ENCODE peak calls at places on chromosomes 2 and 18, in six cellular contexts. One of them, this sample, is unnamed.

GRCh38 chr2:82139979-82140611 is 1835.5 kb upstream of the LRRTM1 start:
- DNase-seq in Calu3: peak
- DNase-seq in GOT3: no peak
- DNase-seq in NB4: no peak
- DNase-seq in NCI-H1105: no peak
- DNase-seq in nucleus accumbens: no peak
- DNase-seq in this sample: no peak

GRCh38 chr18:55269632-55270031 is 310.4 kb upstream of the CCDC68 start:
- DNase-seq in Calu3: no peak
- DNase-seq in GOT3: no peak
- DNase-seq in NB4: no peak
- DNase-seq in NCI-H1105: no peak
- DNase-seq in nucleus accumbens: no peak
- DNase-seq in this sample: no peak

GRCh38 chr2:103361712-103362111 is 599.9 kb downstream of the TMEM182 start:
- DNase-seq in Calu3: no peak
- DNase-seq in GOT3: no peak
- DNase-seq in NB4: no peak
- DNase-seq in NCI-H1105: no peak
- DNase-seq in nucleus accumbens: no peak
- DNase-seq in this sample: no peak

GRCh38 chr2:124908411-124908810 is 883.3 kb downstream of the CNTNAP5 start:
- DNase-seq in Calu3: no peak
- DNase-seq in GOT3: no peak
- DNase-seq in NB4: no peak
- DNase-seq in NCI-H1105: no peak
- DNase-seq in nucleus accumbens: no peak
- DNase-seq in this sample: no peak

GRCh38 chr2:190655113-190655512 is 6.2 kb downstream of the NAB1 start:
- DNase-seq in Calu3: no peak
- DNase-seq in GOT3: no peak
- DNase-seq in NB4: no peak
- DNase-seq in NCI-H1105: peak
- DNase-seq in nucleus accumbens: no peak
- DNase-seq in this sample: no peak

GRCh38 chr2:17190527-17190926 is 327.7 kb downstream of the RAD51AP2 start:
- DNase-seq in Calu3: no peak
- DNase-seq in GOT3: no peak
- DNase-seq in NB4: peak
- DNase-seq in NCI-H1105: no peak
- DNase-seq in nucleus accumbens: no peak
- DNase-seq in this sample: no peak

GRCh38 chr2:26942543-26943295 is 27.7 kb upstream of the MAPRE3 start:
- DNase-seq in Calu3: peak
- DNase-seq in GOT3: no peak
- DNase-seq in NB4: peak
- DNase-seq in NCI-H1105: no peak
- DNase-seq in nucleus accumbens: peak
- DNase-seq in this sample: peak

GRCh38 chr2:63500398-63500797 is 87.9 kb downstream of the WDPCP start:
- DNase-seq in Calu3: no peak
- DNase-seq in GOT3: no peak
- DNase-seq in NB4: no peak
- DNase-seq in NCI-H1105: no peak
- DNase-seq in nucleus accumbens: no peak
- DNase-seq in this sample: no peak

GRCh38 chr2:5392658-5393057 is 299.5 kb upstream of the SOX11 start:
- DNase-seq in Calu3: no peak
- DNase-seq in GOT3: no peak
- DNase-seq in NB4: peak
- DNase-seq in NCI-H1105: no peak
- DNase-seq in nucleus accumbens: no peak
- DNase-seq in this sample: no peak

GRCh38 chr2:238743243-238744068 is 104.4 kb upstream of the TWIST2 start:
- DNase-seq in Calu3: no peak
- DNase-seq in GOT3: no peak
- DNase-seq in NB4: peak
- DNase-seq in NCI-H1105: no peak
- DNase-seq in nucleus accumbens: no peak
- DNase-seq in this sample: no peak

GRCh38 chr2:199977984-199978415 is 22.6 kb downstream of the MAIP1 start:
- DNase-seq in Calu3: peak
- DNase-seq in GOT3: peak
- DNase-seq in NB4: peak
- DNase-seq in NCI-H1105: no peak
- DNase-seq in nucleus accumbens: no peak
- DNase-seq in this sample: no peak

GRCh38 chr2:136424112-136424511 is 306.2 kb upstream of the CXCR4 start:
- DNase-seq in Calu3: no peak
- DNase-seq in GOT3: no peak
- DNase-seq in NB4: no peak
- DNase-seq in NCI-H1105: no peak
- DNase-seq in nucleus accumbens: no peak
- DNase-seq in this sample: peak

GRCh38 chr2:104851236-104852160 is 2.4 kb upstream of the POU3F3 start:
- DNase-seq in Calu3: no peak
- DNase-seq in GOT3: no peak
- DNase-seq in NB4: no peak
- DNase-seq in NCI-H1105: peak
- DNase-seq in nucleus accumbens: no peak
- DNase-seq in this sample: no peak

GRCh38 chr2:98927059-98927458 is 9.0 kb downstream of the CRACDL start:
- DNase-seq in Calu3: no peak
- DNase-seq in GOT3: no peak
- DNase-seq in NB4: no peak
- DNase-seq in NCI-H1105: no peak
- DNase-seq in nucleus accumbens: no peak
- DNase-seq in this sample: no peak

GRCh38 chr18:23573948-23574431 is 12.3 kb downstream of the NPC1 start:
- DNase-seq in Calu3: no peak
- DNase-seq in GOT3: no peak
- DNase-seq in NB4: no peak
- DNase-seq in NCI-H1105: no peak
- DNase-seq in nucleus accumbens: no peak
- DNase-seq in this sample: peak

GRCh38 chr18:35171315-35171987 is 69.4 kb upstream of the ZNF397 start:
- DNase-seq in Calu3: no peak
- DNase-seq in GOT3: no peak
- DNase-seq in NB4: no peak
- DNase-seq in NCI-H1105: no peak
- DNase-seq in nucleus accumbens: no peak
- DNase-seq in this sample: no peak

GRCh38 chr2:49585921-49586320 is 431.6 kb upstream of the FSHR start:
- DNase-seq in Calu3: no peak
- DNase-seq in GOT3: no peak
- DNase-seq in NB4: no peak
- DNase-seq in NCI-H1105: no peak
- DNase-seq in nucleus accumbens: no peak
- DNase-seq in this sample: no peak

GRCh38 chr2:118889995-118890394 is 42.5 kb upstream of the EN1 start:
- DNase-seq in Calu3: no peak
- DNase-seq in GOT3: no peak
- DNase-seq in NB4: no peak
- DNase-seq in NCI-H1105: no peak
- DNase-seq in nucleus accumbens: no peak
- DNase-seq in this sample: no peak

GRCh38 chr2:84494070-84494469 is 22.2 kb upstream of the DNAH6 start:
- DNase-seq in Calu3: no peak
- DNase-seq in GOT3: no peak
- DNase-seq in NB4: no peak
- DNase-seq in NCI-H1105: no peak
- DNase-seq in nucleus accumbens: no peak
- DNase-seq in this sample: no peak

GRCh38 chr2:170076189-170076588 is 101.8 kb upstream of the MYO3B start:
- DNase-seq in Calu3: no peak
- DNase-seq in GOT3: no peak
- DNase-seq in NB4: no peak
- DNase-seq in NCI-H1105: no peak
- DNase-seq in nucleus accumbens: no peak
- DNase-seq in this sample: no peak

GRCh38 chr2:149428783-149429182 is 98.4 kb downstream of the LYPD6 start:
- DNase-seq in Calu3: no peak
- DNase-seq in GOT3: no peak
- DNase-seq in NB4: no peak
- DNase-seq in NCI-H1105: no peak
- DNase-seq in nucleus accumbens: no peak
- DNase-seq in this sample: no peak

GRCh38 chr2:168482952-168483831 is 27.1 kb downstream of the CERS6 start:
- DNase-seq in Calu3: no peak
- DNase-seq in GOT3: no peak
- DNase-seq in NB4: no peak
- DNase-seq in NCI-H1105: no peak
- DNase-seq in nucleus accumbens: no peak
- DNase-seq in this sample: no peak

GRCh38 chr18:39596891-39597290 is 2031.3 kb upstream of the CELF4 start:
- DNase-seq in Calu3: no peak
- DNase-seq in GOT3: no peak
- DNase-seq in NB4: no peak
- DNase-seq in NCI-H1105: no peak
- DNase-seq in nucleus accumbens: no peak
- DNase-seq in this sample: no peak

GRCh38 chr2:231187736-231188505 is 10.5 kb upstream of the ARMC9 start:
- DNase-seq in Calu3: no peak
- DNase-seq in GOT3: no peak
- DNase-seq in NB4: no peak
- DNase-seq in NCI-H1105: no peak
- DNase-seq in nucleus accumbens: no peak
- DNase-seq in this sample: no peak

GRCh38 chr2:218898109-218898878 is 17.6 kb downstream of the WNT10A start:
- DNase-seq in Calu3: peak
- DNase-seq in GOT3: no peak
- DNase-seq in NB4: peak
- DNase-seq in NCI-H1105: peak
- DNase-seq in nucleus accumbens: peak
- DNase-seq in this sample: peak

GRCh38 chr2:173181982-173182381 is 106.3 kb downstream of the MAP3K20 start:
- DNase-seq in Calu3: no peak
- DNase-seq in GOT3: no peak
- DNase-seq in NB4: no peak
- DNase-seq in NCI-H1105: no peak
- DNase-seq in nucleus accumbens: no peak
- DNase-seq in this sample: no peak

GRCh38 chr2:222673883-222674282 is 2.4 kb downstream of the MOGAT1 start:
- DNase-seq in Calu3: peak
- DNase-seq in GOT3: no peak
- DNase-seq in NB4: peak
- DNase-seq in NCI-H1105: no peak
- DNase-seq in nucleus accumbens: no peak
- DNase-seq in this sample: no peak

GRCh38 chr2:194203898-194204297 is 1453.1 kb upstream of the SLC39A10 start:
- DNase-seq in Calu3: no peak
- DNase-seq in GOT3: no peak
- DNase-seq in NB4: peak
- DNase-seq in NCI-H1105: no peak
- DNase-seq in nucleus accumbens: no peak
- DNase-seq in this sample: no peak

GRCh38 chr2:172100080-172101007 is 2.4 kb downstream of the DLX2 start:
- DNase-seq in Calu3: no peak
- DNase-seq in GOT3: no peak
- DNase-seq in NB4: peak
- DNase-seq in NCI-H1105: peak
- DNase-seq in nucleus accumbens: no peak
- DNase-seq in this sample: peak

GRCh38 chr2:23502096-23502495 is 117.1 kb downstream of the KLHL29 start:
- DNase-seq in Calu3: no peak
- DNase-seq in GOT3: no peak
- DNase-seq in NB4: no peak
- DNase-seq in NCI-H1105: no peak
- DNase-seq in nucleus accumbens: peak
- DNase-seq in this sample: no peak

GRCh38 chr2:9109871-9110270 is 96.7 kb upstream of the ASAP2 start:
- DNase-seq in Calu3: no peak
- DNase-seq in GOT3: no peak
- DNase-seq in NB4: no peak
- DNase-seq in NCI-H1105: no peak
- DNase-seq in nucleus accumbens: no peak
- DNase-seq in this sample: no peak

GRCh38 chr2:136255648-136256461 is 137.9 kb upstream of the CXCR4 start:
- DNase-seq in Calu3: no peak
- DNase-seq in GOT3: no peak
- DNase-seq in NB4: peak
- DNase-seq in NCI-H1105: no peak
- DNase-seq in nucleus accumbens: no peak
- DNase-seq in this sample: peak

GRCh38 chr2:15640291-15640711 is 48.6 kb downstream of the DDX1 start:
- DNase-seq in Calu3: no peak
- DNase-seq in GOT3: no peak
- DNase-seq in NB4: peak
- DNase-seq in NCI-H1105: no peak
- DNase-seq in nucleus accumbens: no peak
- DNase-seq in this sample: no peak

GRCh38 chr2:216534809-216535208 is 36.2 kb downstream of the RPL37A start:
- DNase-seq in Calu3: no peak
- DNase-seq in GOT3: no peak
- DNase-seq in NB4: no peak
- DNase-seq in NCI-H1105: no peak
- DNase-seq in nucleus accumbens: no peak
- DNase-seq in this sample: no peak

GRCh38 chr18:52569492-52569891 is 229.5 kb downstream of the DCC start:
- DNase-seq in Calu3: no peak
- DNase-seq in GOT3: no peak
- DNase-seq in NB4: no peak
- DNase-seq in NCI-H1105: no peak
- DNase-seq in nucleus accumbens: no peak
- DNase-seq in this sample: no peak

GRCh38 chr2:12539771-12540170 is 177.0 kb upstream of the TRIB2 start:
- DNase-seq in Calu3: no peak
- DNase-seq in GOT3: no peak
- DNase-seq in NB4: no peak
- DNase-seq in NCI-H1105: no peak
- DNase-seq in nucleus accumbens: no peak
- DNase-seq in this sample: no peak

GRCh38 chr2:160417745-160418397 is 75.7 kb downstream of the RBMS1 start:
- DNase-seq in Calu3: no peak
- DNase-seq in GOT3: no peak
- DNase-seq in NB4: no peak
- DNase-seq in NCI-H1105: no peak
- DNase-seq in nucleus accumbens: no peak
- DNase-seq in this sample: no peak

GRCh38 chr18:44839239-44839666 is 158.6 kb downstream of the SETBP1 start:
- DNase-seq in Calu3: peak
- DNase-seq in GOT3: no peak
- DNase-seq in NB4: peak
- DNase-seq in NCI-H1105: peak
- DNase-seq in nucleus accumbens: no peak
- DNase-seq in this sample: peak

GRCh38 chr18:59927246-59927825 is 27.5 kb downstream of the PMAIP1 start:
- DNase-seq in Calu3: peak
- DNase-seq in GOT3: no peak
- DNase-seq in NB4: no peak
- DNase-seq in NCI-H1105: no peak
- DNase-seq in nucleus accumbens: no peak
- DNase-seq in this sample: no peak

GRCh38 chr18:63603772-63604171 is 16.6 kb downstream of the SERPINB13 start:
- DNase-seq in Calu3: no peak
- DNase-seq in GOT3: no peak
- DNase-seq in NB4: no peak
- DNase-seq in NCI-H1105: no peak
- DNase-seq in nucleus accumbens: no peak
- DNase-seq in this sample: no peak